ENCODE peak calls at places on chromosome 3, in six cellular contexts. One of them, this sample, is unnamed.

GRCh38 chr3:37667359-37667758 is 194.3 kb upstream of the CTDSPL start:
- DNase-seq in K562: no peak
- DNase-seq in HepG2: no peak
- DNase-seq in H1: no peak
- DNase-seq in A549: no peak
- DNase-seq in endothelial cell of umbilical vein: no peak
- DNase-seq in this sample: no peak

GRCh38 chr3:184372911-184373310 is 5.1 kb downstream of the THPO start:
- DNase-seq in K562: no peak
- DNase-seq in HepG2: no peak
- DNase-seq in H1: no peak
- DNase-seq in A549: no peak
- DNase-seq in endothelial cell of umbilical vein: no peak
- DNase-seq in this sample: no peak

GRCh38 chr3:189748046-189748445 is 116.9 kb downstream of the TP63 start:
- DNase-seq in K562: no peak
- DNase-seq in HepG2: no peak
- DNase-seq in H1: no peak
- DNase-seq in A549: no peak
- DNase-seq in endothelial cell of umbilical vein: peak
- DNase-seq in this sample: no peak

GRCh38 chr3:146221276-146221675 is 29.6 kb downstream of the PLSCR4 start:
- DNase-seq in K562: no peak
- DNase-seq in HepG2: peak
- DNase-seq in H1: no peak
- DNase-seq in A549: no peak
- DNase-seq in endothelial cell of umbilical vein: peak
- DNase-seq in this sample: no peak

GRCh38 chr3:125206934-125207333 is 5.6 kb downstream of the SLC12A8 start:
- DNase-seq in K562: no peak
- DNase-seq in HepG2: no peak
- DNase-seq in H1: no peak
- DNase-seq in A549: no peak
- DNase-seq in endothelial cell of umbilical vein: no peak
- DNase-seq in this sample: no peak

GRCh38 chr3:125351152-125351551 is 24.0 kb downstream of the ZNF148 start:
- DNase-seq in K562: no peak
- DNase-seq in HepG2: no peak
- DNase-seq in H1: no peak
- DNase-seq in A549: no peak
- DNase-seq in endothelial cell of umbilical vein: no peak
- DNase-seq in this sample: no peak

GRCh38 chr3:177441281-177441812 is 244.1 kb upstream of the TBL1XR1 start:
- DNase-seq in K562: no peak
- DNase-seq in HepG2: no peak
- DNase-seq in H1: no peak
- DNase-seq in A549: no peak
- DNase-seq in endothelial cell of umbilical vein: no peak
- DNase-seq in this sample: no peak

GRCh38 chr3:152350139-152350538 is 81.4 kb downstream of the MBNL1 start:
- DNase-seq in K562: no peak
- DNase-seq in HepG2: no peak
- DNase-seq in H1: no peak
- DNase-seq in A549: no peak
- DNase-seq in endothelial cell of umbilical vein: no peak
- DNase-seq in this sample: no peak

GRCh38 chr3:149453140-149453805 is 21.2 kb upstream of the TM4SF4 start:
- DNase-seq in K562: no peak
- DNase-seq in HepG2: no peak
- DNase-seq in H1: no peak
- DNase-seq in A549: no peak
- DNase-seq in endothelial cell of umbilical vein: no peak
- DNase-seq in this sample: no peak

GRCh38 chr3:143576568-143577270 is 271.5 kb downstream of the SLC9A9 start:
- DNase-seq in K562: no peak
- DNase-seq in HepG2: no peak
- DNase-seq in H1: no peak
- DNase-seq in A549: no peak
- DNase-seq in endothelial cell of umbilical vein: peak
- DNase-seq in this sample: no peak

GRCh38 chr3:153289334-153289808 is 127.3 kb downstream of the RAP2B start:
- DNase-seq in K562: peak
- DNase-seq in HepG2: no peak
- DNase-seq in H1: no peak
- DNase-seq in A549: no peak
- DNase-seq in endothelial cell of umbilical vein: no peak
- DNase-seq in this sample: no peak

GRCh38 chr3:31288641-31289100 is 244.1 kb upstream of the STT3B start:
- DNase-seq in K562: no peak
- DNase-seq in HepG2: peak
- DNase-seq in H1: peak
- DNase-seq in A549: peak
- DNase-seq in endothelial cell of umbilical vein: peak
- DNase-seq in this sample: peak

GRCh38 chr3:16203031-16203430 is 28.6 kb downstream of the GALNT15 start:
- DNase-seq in K562: no peak
- DNase-seq in HepG2: no peak
- DNase-seq in H1: no peak
- DNase-seq in A549: no peak
- DNase-seq in endothelial cell of umbilical vein: no peak
- DNase-seq in this sample: no peak

GRCh38 chr3:16203671-16204629 is 29.5 kb downstream of the GALNT15 start:
- DNase-seq in K562: no peak
- DNase-seq in HepG2: no peak
- DNase-seq in H1: no peak
- DNase-seq in A549: no peak
- DNase-seq in endothelial cell of umbilical vein: no peak
- DNase-seq in this sample: no peak

GRCh38 chr3:16204751-16205150 is 30.3 kb downstream of the GALNT15 start:
- DNase-seq in K562: no peak
- DNase-seq in HepG2: no peak
- DNase-seq in H1: no peak
- DNase-seq in A549: no peak
- DNase-seq in endothelial cell of umbilical vein: no peak
- DNase-seq in this sample: no peak

GRCh38 chr3:16199769-16200168 is 25.3 kb downstream of the GALNT15 start:
- DNase-seq in K562: no peak
- DNase-seq in HepG2: no peak
- DNase-seq in H1: no peak
- DNase-seq in A549: no peak
- DNase-seq in endothelial cell of umbilical vein: no peak
- DNase-seq in this sample: no peak

GRCh38 chr3:16200411-16200810 is 25.9 kb downstream of the GALNT15 start:
- DNase-seq in K562: no peak
- DNase-seq in HepG2: no peak
- DNase-seq in H1: no peak
- DNase-seq in A549: no peak
- DNase-seq in endothelial cell of umbilical vein: no peak
- DNase-seq in this sample: no peak
- TF ChIP-seq JUN in K562: no peak
- TF ChIP-seq JUN in HepG2: no peak
- TF ChIP-seq JUN in H1: no peak
- TF ChIP-seq JUN in A549: no peak
- TF ChIP-seq JUN in endothelial cell of umbilical vein: no peak
- TF ChIP-seq JUN in this sample: no peak

GRCh38 chr3:195194559-195195161 is 76.3 kb downstream of the XXYLT1 start:
- DNase-seq in K562: no peak
- DNase-seq in HepG2: no peak
- DNase-seq in H1: no peak
- DNase-seq in A549: no peak
- DNase-seq in endothelial cell of umbilical vein: peak
- DNase-seq in this sample: no peak
- TF ChIP-seq JUN in K562: no peak
- TF ChIP-seq JUN in HepG2: no peak
- TF ChIP-seq JUN in H1: no peak
- TF ChIP-seq JUN in A549: no peak
- TF ChIP-seq JUN in endothelial cell of umbilical vein: no peak
- TF ChIP-seq JUN in this sample: no peak

GRCh38 chr3:111800472-111800871 is 58.6 kb upstream of the PHLDB2 start:
- DNase-seq in K562: no peak
- DNase-seq in HepG2: no peak
- DNase-seq in H1: no peak
- DNase-seq in A549: no peak
- DNase-seq in endothelial cell of umbilical vein: no peak
- DNase-seq in this sample: no peak

GRCh38 chr3:111797035-111797717 is 61.9 kb upstream of the PHLDB2 start:
- DNase-seq in K562: no peak
- DNase-seq in HepG2: no peak
- DNase-seq in H1: no peak
- DNase-seq in A549: no peak
- DNase-seq in endothelial cell of umbilical vein: no peak
- DNase-seq in this sample: no peak

GRCh38 chr3:111799951-111800350 is 59.1 kb upstream of the PHLDB2 start:
- DNase-seq in K562: no peak
- DNase-seq in HepG2: no peak
- DNase-seq in H1: no peak
- DNase-seq in A549: no peak
- DNase-seq in endothelial cell of umbilical vein: no peak
- DNase-seq in this sample: no peak

GRCh38 chr3:111796566-111796965 is 62.5 kb upstream of the PHLDB2 start:
- DNase-seq in K562: no peak
- DNase-seq in HepG2: no peak
- DNase-seq in H1: no peak
- DNase-seq in A549: no peak
- DNase-seq in endothelial cell of umbilical vein: no peak
- DNase-seq in this sample: no peak

GRCh38 chr3:111794701-111795100 is 64.4 kb upstream of the PHLDB2 start:
- DNase-seq in K562: no peak
- DNase-seq in HepG2: no peak
- DNase-seq in H1: no peak
- DNase-seq in A549: no peak
- DNase-seq in endothelial cell of umbilical vein: no peak
- DNase-seq in this sample: no peak
- TF ChIP-seq JUN in K562: no peak
- TF ChIP-seq JUN in HepG2: no peak
- TF ChIP-seq JUN in H1: no peak
- TF ChIP-seq JUN in A549: no peak
- TF ChIP-seq JUN in endothelial cell of umbilical vein: no peak
- TF ChIP-seq JUN in this sample: no peak

DNA sequence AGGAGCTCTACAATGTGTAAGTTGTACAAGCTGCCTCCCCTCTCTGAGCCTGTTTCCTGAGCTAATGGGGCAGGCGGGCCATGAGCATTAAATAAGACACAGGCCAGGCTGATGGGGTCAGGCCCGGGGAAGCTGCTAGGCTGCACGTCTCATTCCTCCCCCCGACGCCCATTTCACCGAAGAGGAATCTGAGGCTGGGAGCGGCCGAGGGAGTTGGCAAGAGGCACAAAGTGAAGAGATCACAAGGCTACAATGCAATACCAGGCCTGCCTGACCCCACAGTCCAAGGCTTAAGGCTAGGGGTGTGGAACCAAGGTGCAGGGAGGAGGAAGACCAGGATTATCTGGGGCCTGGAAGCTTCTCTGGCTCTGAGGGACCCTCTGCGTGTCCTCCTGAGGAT is 19.4 kb downstream of the PLXND1 start:
- DNase-seq in K562: no peak
- DNase-seq in HepG2: no peak
- DNase-seq in H1: no peak
- DNase-seq in A549: no peak
- DNase-seq in endothelial cell of umbilical vein: no peak
- DNase-seq in this sample: no peak
- TF ChIP-seq JUN in K562: no peak
- TF ChIP-seq JUN in HepG2: no peak
- TF ChIP-seq JUN in H1: no peak
- TF ChIP-seq JUN in A549: no peak
- TF ChIP-seq JUN in endothelial cell of umbilical vein: no peak
- TF ChIP-seq JUN in this sample: no peak

DNA sequence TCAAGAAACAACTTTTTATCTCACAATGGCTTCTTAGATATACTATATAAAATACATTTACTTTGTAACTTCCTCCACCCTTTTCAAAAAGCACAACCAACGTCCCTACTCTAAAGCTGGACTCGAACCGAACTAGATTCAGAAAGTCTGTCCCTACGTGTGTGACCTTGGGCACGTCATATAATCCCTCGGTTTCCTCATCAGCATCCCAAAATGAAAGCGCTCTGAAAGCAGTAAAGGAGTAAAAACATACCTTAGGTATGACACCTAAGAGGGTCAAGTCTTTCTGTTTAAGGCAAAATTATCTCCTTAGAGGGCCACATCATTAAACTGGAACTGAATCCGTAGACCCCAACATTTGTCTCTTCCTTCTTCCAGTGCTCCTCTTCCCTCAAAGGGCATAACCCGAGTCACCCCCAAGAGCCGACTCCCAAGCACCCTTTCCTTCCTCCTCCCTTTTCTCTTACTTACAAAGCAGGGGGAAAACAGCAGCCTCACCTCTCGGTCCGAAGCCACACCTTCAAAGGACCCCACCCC is 663 bp downstream of the PDCD10 start:
- DNase-seq in K562: no peak
- DNase-seq in HepG2: peak
- DNase-seq in H1: no peak
- DNase-seq in A549: no peak
- DNase-seq in endothelial cell of umbilical vein: no peak
- DNase-seq in this sample: no peak
- TF ChIP-seq JUN in K562: no peak
- TF ChIP-seq JUN in HepG2: no peak
- TF ChIP-seq JUN in H1: no peak
- TF ChIP-seq JUN in A549: no peak
- TF ChIP-seq JUN in endothelial cell of umbilical vein: no peak
- TF ChIP-seq JUN in this sample: no peak